ENCODE peak calls at places on chromosomes 13 and 19, in seven cellular contexts. D, A, C, O, V, X and B are unnamed samples.

GRCh38 chr19:3725640-3726310 is 17.6 kb downstream of the TJP3 start:
- DNase-seq in V (peak; percentile 30), X (no peak), A (peak; percentile 92), D (peak; percentile 82), O (no peak), C (no peak), B (no peak)

GRCh38 chr19:5863030-5863665 is 7.2 kb downstream of the FUT5 start:
- DNase-seq in D (no peak), O (no peak), V (no peak), A (no peak), C (no peak), X (no peak), B (no peak)

GRCh38 chr19:3760871-3761361 is 576 bp downstream of the APBA3 start:
- DNase-seq in C (no peak), A (no peak), X (no peak), O (no peak), D (no peak), V (no peak), B (no peak)

GRCh38 chr13:76038920-76039716 is 403.0 kb downstream of the LMO7 start:
- DNase-seq in D (no peak), A (no peak), V (no peak), X (no peak), O (no peak), C (no peak), B (no peak)

GRCh38 chr13:90156390-90156789 is 1191.1 kb upstream of the MIR17HG start:
- DNase-seq in C (no peak), A (no peak), X (no peak), O (no peak), D (no peak), V (no peak), B (no peak)

GRCh38 chr19:10420444-10421239 is at the start of gene PDE4A:
- DNase-seq in V (no peak), A (no peak), D (no peak), C (no peak), X (no peak), O (peak; percentile 68), B (no peak)

GRCh38 chr13:46211116-46211515 is 612 bp upstream of the LRRC63 start:
- DNase-seq in D (no peak), X (no peak), V (no peak), C (no peak), A (no peak), O (peak; percentile 10), B (no peak)

GRCh38 chr19:31354919-31355318 is 5.7 kb upstream of the TSHZ3 start:
- DNase-seq in X (no peak), A (no peak), D (no peak), O (no peak), V (no peak), C (no peak), B (no peak)

GRCh38 chr19:11649941-11650340 is 52.7 kb downstream of the ZNF627 start:
- DNase-seq in A (no peak), D (no peak), V (no peak), C (no peak), O (no peak), X (no peak), B (no peak)

GRCh38 chr19:11453468-11454341 is 18.3 kb downstream of the PRKCSH start:
- DNase-seq in X (no peak), D (no peak), A (no peak), C (no peak), O (no peak), V (no peak), B (no peak)

GRCh38 chr19:14410775-14411134 is 8.4 kb downstream of the DDX39A start:
- DNase-seq in D (no peak), C (no peak), V (no peak), X (no peak), A (no peak), O (no peak), B (no peak)

GRCh38 chr13:74136089-74136658 is 2.0 kb upstream of the KLF12 start:
- DNase-seq in X (no peak), O (peak; percentile 17), V (no peak), C (no peak), D (no peak), A (peak; percentile 54), B (no peak)

GRCh38 chr13:95375706-95376105 is 74.5 kb upstream of the ABCC4 start:
- DNase-seq in D (no peak), V (no peak), C (no peak), X (no peak), O (no peak), A (no peak), B (no peak)

GRCh38 chr13:94312511-94313191 is 166.8 kb downstream of the DCT start:
- DNase-seq in O (no peak), C (no peak), X (no peak), A (no peak), V (no peak), D (no peak), B (no peak)

GRCh38 chr13:48909088-48909389 is 66.7 kb upstream of the FNDC3A start:
- DNase-seq in X (no peak), O (no peak), V (peak; percentile 51), D (no peak), A (no peak), C (no peak), B (no peak)

GRCh38 chr19:2167896-2168618 is 4.3 kb downstream of the DOT1L start:
- DNase-seq in A (peak; percentile 49), V (no peak), X (no peak), O (peak; percentile 50), C (peak; percentile 59), D (peak; percentile 92), B (peak; percentile 73)

GRCh38 chr19:55435020-55435419 is 8.1 kb downstream of the SHISA7 start:
- DNase-seq in O (no peak), V (no peak), X (no peak), C (no peak), A (no peak), D (no peak), B (no peak)

GRCh38 chr13:79459906-79460305 is 21.0 kb upstream of the NDFIP2 start:
- DNase-seq in A (no peak), C (no peak), D (no peak), X (no peak), V (no peak), O (no peak), B (no peak)

GRCh38 chr19:17617807-17618192 is 62.4 kb downstream of the COLGALT1 start:
- DNase-seq in D (no peak), A (no peak), X (no peak), C (no peak), O (no peak), V (no peak), B (no peak)

GRCh38 chr13:79241697-79242096 is 164.4 kb downstream of the RBM26 start:
- DNase-seq in X (no peak), O (no peak), D (no peak), A (no peak), V (no peak), C (no peak), B (no peak)

GRCh38 chr13:30408319-30409101 is 13.8 kb upstream of the UBE2L5 start:
- DNase-seq in D (peak; percentile 97), X (peak; percentile 93), V (peak; percentile 95), C (peak; percentile 95), O (peak; percentile 91), A (peak; percentile 98), B (peak; percentile 91)

GRCh38 chr13:110001622-110002275 is 215.4 kb upstream of the IRS2 start:
- DNase-seq in O (peak; percentile 10), X (no peak), C (no peak), V (no peak), A (no peak), D (no peak), B (no peak)

GRCh38 chr13:110006304-110006703 is 219.9 kb upstream of the IRS2 start:
- DNase-seq in D (no peak), V (peak; percentile 88), O (peak; percentile 27), X (no peak), A (no peak), C (peak; percentile 35), B (peak; percentile 51)

GRCh38 chr13:110008816-110009215 is 222.4 kb upstream of the IRS2 start:
- DNase-seq in C (no peak), A (no peak), O (no peak), D (no peak), X (no peak), V (no peak), B (no peak)

GRCh38 chr13:110004814-110005213 is 218.4 kb upstream of the IRS2 start:
- DNase-seq in X (no peak), C (no peak), V (no peak), A (no peak), O (no peak), D (no peak), B (no peak)

DNA sequence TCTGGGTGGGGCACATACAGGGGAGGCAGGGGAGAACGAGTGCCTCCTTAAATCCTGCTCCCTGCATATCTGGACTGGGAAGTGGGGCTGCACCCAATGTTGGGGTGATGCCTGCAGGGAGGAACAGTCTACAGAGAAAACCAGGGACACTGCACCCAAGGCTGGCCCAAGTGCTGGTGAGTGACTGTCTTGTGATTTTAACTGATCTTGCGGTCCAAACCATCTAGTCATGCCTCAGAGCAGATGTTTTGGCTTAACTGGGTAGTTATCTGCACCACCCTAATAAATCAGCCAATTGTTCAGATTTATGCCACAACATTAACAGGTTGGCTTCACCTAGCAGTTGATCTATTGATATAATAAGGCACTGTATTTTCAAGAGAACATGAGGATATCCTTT is 219.2 kb upstream of the IRS2 start:
- DNase-seq in X (no peak), O (no peak), D (no peak), A (no peak), C (no peak), V (no peak), B (no peak)
- TF ChIP-seq CTCF in X (no peak), O (no peak), D (no peak), A (no peak), C (no peak), V (no peak), B (no peak)

DNA sequence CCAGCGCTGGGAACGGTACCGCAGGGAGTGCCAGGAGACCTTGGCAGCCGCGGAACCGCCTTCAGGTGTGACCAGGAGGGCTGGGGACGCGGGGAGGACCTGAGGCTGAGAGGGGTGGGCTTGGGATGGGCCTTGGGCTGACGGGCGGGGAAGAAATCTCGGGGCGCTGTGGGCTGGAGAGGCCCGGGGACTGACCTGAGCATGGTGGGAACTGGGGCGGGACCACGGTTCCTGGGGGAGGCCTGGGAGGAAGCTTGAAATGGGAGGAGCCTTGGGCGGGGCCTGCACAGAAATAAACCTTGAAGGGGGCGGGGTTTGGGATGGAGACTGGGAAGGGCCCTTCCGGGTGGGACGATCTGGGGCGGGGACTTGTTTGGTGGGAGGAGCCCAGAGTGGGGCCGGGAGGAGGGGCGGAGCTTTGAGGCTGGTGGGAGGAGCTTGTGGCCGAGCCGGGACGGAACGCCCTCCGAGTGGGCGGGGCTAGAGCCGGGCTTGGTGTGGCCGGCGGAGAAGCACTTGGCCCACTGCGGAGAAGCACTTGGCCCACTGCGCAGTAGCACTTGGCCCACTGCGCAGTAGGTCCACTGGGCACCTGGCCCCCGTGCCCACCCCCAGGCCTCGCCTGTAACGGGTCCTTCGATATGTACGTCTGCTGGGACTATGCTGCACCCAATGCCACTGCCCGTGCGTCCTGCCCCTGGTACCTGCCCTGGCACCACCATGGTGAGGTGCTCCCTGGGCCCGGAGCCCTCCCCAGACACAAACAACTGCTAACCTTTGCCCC is 2.8 kb downstream of the GIPR start:
- DNase-seq in O (peak; percentile 97), X (no peak), D (peak; percentile 93), C (peak; percentile 33), A (peak; percentile 92), V (peak; percentile 84), B (peak; percentile 37)
- TF ChIP-seq POLR2A in O (no peak), X (no peak), D (no peak), C (no peak), A (no peak), V (no peak), B (no peak)

GRCh38 chr13:110044521-110045200 is 258.3 kb upstream of the IRS2 start:
- DNase-seq in C (no peak), V (no peak), A (no peak), X (no peak), D (no peak), O (no peak), B (no peak)
- TF ChIP-seq CTCF in C (no peak), V (no peak), A (no peak), X (no peak), D (no peak), O (no peak), B (no peak)

GRCh38 chr19:7940841-7941240 is 2.6 kb downstream of the TIMM44 start:
- DNase-seq in O (no peak), A (no peak), V (no peak), C (no peak), D (no peak), X (no peak), B (no peak)
- TF ChIP-seq POLR2A in O (no peak), A (no peak), V (no peak), C (no peak), D (no peak), X (no peak), B (no peak)